ENCODE peak calls at places on chromosome 1, in eight cellular contexts. B is Ammon's horn, C is nucleus accumbens, M is tibial nerve, L is GM06990, P is heart left ventricle, F is NAMALWA, G is type B pancreatic cell. A is an unnamed sample.

GRCh38 chr1:35576061-35576765 is 3.1 kb downstream of the TFAP2E start:
- DNase-seq in F (no peak), C (no peak), B (no peak), P (no peak), L (no peak), G (no peak), M (no peak), A (no peak)

GRCh38 chr1:47703981-47704596 is 266.2 kb downstream of the FOXD2 start:
- DNase-seq in C (no peak), F (peak), L (no peak), M (no peak), P (no peak), G (no peak), B (no peak), A (no peak)

GRCh38 chr1:53381790-53382401 is 54.0 kb upstream of the LRP8 start:
- DNase-seq in B (no peak), G (no peak), F (no peak), C (no peak), M (no peak), P (no peak), L (no peak), A (peak)

GRCh38 chr1:41093826-41094225 is 72.3 kb upstream of the SLFNL1 start:
- DNase-seq in P (no peak), M (no peak), F (no peak), B (no peak), G (no peak), C (no peak), L (no peak), A (no peak)

GRCh38 chr1:145956776-145957442 is 908 bp downstream of the LIX1L start:
- DNase-seq in G (no peak), F (peak), P (peak), L (no peak), C (no peak), M (peak), B (no peak), A (no peak)

GRCh38 chr1:24327886-24328285 is 8.7 kb downstream of the GRHL3 start:
- DNase-seq in B (no peak), G (no peak), F (no peak), P (no peak), C (no peak), M (no peak), L (no peak), A (no peak)

GRCh38 chr1:6168947-6169586 is 11.1 kb downstream of the CHD5 start:
- DNase-seq in B (no peak), L (no peak), F (no peak), P (no peak), C (no peak), G (no peak), M (no peak), A (peak)

GRCh38 chr1:16112558-16113555 is 39.4 kb upstream of the FAM131C start:
- DNase-seq in C (no peak), G (no peak), P (no peak), M (no peak), B (no peak), F (no peak), L (no peak), A (no peak)

GRCh38 chr1:67534627-67535065 is 104.4 kb upstream of the SERBP1 start:
- DNase-seq in G (no peak), F (no peak), P (no peak), C (no peak), L (no peak), M (no peak), B (no peak), A (peak)